ENCODE peak calls at places on chromosomes 6 and 20, in eight cellular contexts. One of them, this sample, is unnamed.

GRCh38 chr20:16222859-16223411 is 350.3 kb downstream of the KIF16B start:
- DNase-seq in SJSA1: no peak
- DNase-seq in astrocyte: no peak
- DNase-seq in transverse colon: no peak
- DNase-seq in cardiac muscle cell: no peak
- DNase-seq in HCT116: no peak
- DNase-seq in heart left ventricle: no peak
- DNase-seq in ovary: no peak
- DNase-seq in this sample: no peak

GRCh38 chr20:21509079-21509596 is 4.7 kb downstream of the NKX2-2 start:
- DNase-seq in SJSA1: peak; percentile 36
- DNase-seq in astrocyte: no peak
- DNase-seq in transverse colon: no peak
- DNase-seq in cardiac muscle cell: no peak
- DNase-seq in HCT116: no peak
- DNase-seq in heart left ventricle: no peak
- DNase-seq in ovary: no peak
- DNase-seq in this sample: no peak

GRCh38 chr6:45049188-45049843 is 278.8 kb upstream of the RUNX2 start:
- DNase-seq in SJSA1: no peak
- DNase-seq in astrocyte: no peak
- DNase-seq in transverse colon: no peak
- DNase-seq in cardiac muscle cell: no peak
- DNase-seq in HCT116: no peak
- DNase-seq in heart left ventricle: no peak
- DNase-seq in ovary: no peak
- DNase-seq in this sample: no peak

GRCh38 chr6:106501836-106502447 is 127.4 kb downstream of the RTN4IP1 start:
- DNase-seq in SJSA1: no peak
- DNase-seq in astrocyte: no peak
- DNase-seq in transverse colon: no peak
- DNase-seq in cardiac muscle cell: no peak
- DNase-seq in HCT116: no peak
- DNase-seq in heart left ventricle: no peak
- DNase-seq in ovary: no peak
- DNase-seq in this sample: no peak

GRCh38 chr20:14925286-14925685 is 587.9 kb upstream of the FLRT3 start:
- DNase-seq in SJSA1: no peak
- DNase-seq in astrocyte: peak; percentile 5
- DNase-seq in transverse colon: no peak
- DNase-seq in cardiac muscle cell: no peak
- DNase-seq in HCT116: no peak
- DNase-seq in heart left ventricle: no peak
- DNase-seq in ovary: no peak
- DNase-seq in this sample: no peak

GRCh38 chr20:58432190-58432954 is 43.3 kb downstream of the VAPB start:
- DNase-seq in SJSA1: no peak
- DNase-seq in astrocyte: no peak
- DNase-seq in transverse colon: no peak
- DNase-seq in cardiac muscle cell: no peak
- DNase-seq in HCT116: no peak
- DNase-seq in heart left ventricle: no peak
- DNase-seq in ovary: peak; percentile 35
- DNase-seq in this sample: no peak

GRCh38 chr6:40148882-40149573 is 214.8 kb upstream of the MOCS1 start:
- DNase-seq in SJSA1: no peak
- DNase-seq in astrocyte: no peak
- DNase-seq in transverse colon: no peak
- DNase-seq in cardiac muscle cell: no peak
- DNase-seq in HCT116: no peak
- DNase-seq in heart left ventricle: no peak
- DNase-seq in ovary: no peak
- DNase-seq in this sample: no peak

GRCh38 chr6:80269331-80269730 is 162.9 kb downstream of the BCKDHB start:
- DNase-seq in SJSA1: no peak
- DNase-seq in astrocyte: peak; percentile 12
- DNase-seq in transverse colon: no peak
- DNase-seq in cardiac muscle cell: no peak
- DNase-seq in HCT116: no peak
- DNase-seq in heart left ventricle: no peak
- DNase-seq in ovary: no peak
- DNase-seq in this sample: no peak

GRCh38 chr6:111721677-111722219 is 116.1 kb upstream of the TRAF3IP2 start:
- DNase-seq in SJSA1: no peak
- DNase-seq in astrocyte: no peak
- DNase-seq in transverse colon: no peak
- DNase-seq in cardiac muscle cell: no peak
- DNase-seq in HCT116: peak; percentile 13
- DNase-seq in heart left ventricle: peak; percentile 35
- DNase-seq in ovary: no peak
- DNase-seq in this sample: no peak

GRCh38 chr6:114312931-114313330 is 29.9 kb downstream of the HS3ST5 start:
- DNase-seq in SJSA1: no peak
- DNase-seq in astrocyte: no peak
- DNase-seq in transverse colon: no peak
- DNase-seq in cardiac muscle cell: no peak
- DNase-seq in HCT116: no peak
- DNase-seq in heart left ventricle: no peak
- DNase-seq in ovary: no peak
- DNase-seq in this sample: no peak

GRCh38 chr6:22071655-22072054 is 225.2 kb downstream of the PRL start:
- DNase-seq in SJSA1: no peak
- DNase-seq in astrocyte: peak; percentile 30
- DNase-seq in transverse colon: no peak
- DNase-seq in cardiac muscle cell: peak; percentile 71
- DNase-seq in HCT116: no peak
- DNase-seq in heart left ventricle: peak; percentile 57
- DNase-seq in ovary: peak; percentile 51
- DNase-seq in this sample: no peak

GRCh38 chr6:85751374-85752055 is 108.8 kb upstream of the SYNCRIP start:
- DNase-seq in SJSA1: no peak
- DNase-seq in astrocyte: no peak
- DNase-seq in transverse colon: peak; percentile 23
- DNase-seq in cardiac muscle cell: no peak
- DNase-seq in HCT116: no peak
- DNase-seq in heart left ventricle: no peak
- DNase-seq in ovary: no peak
- DNase-seq in this sample: no peak

GRCh38 chr6:100346203-100346602 is 118.5 kb downstream of the SIM1 start:
- DNase-seq in SJSA1: no peak
- DNase-seq in astrocyte: peak; percentile 57
- DNase-seq in transverse colon: no peak
- DNase-seq in cardiac muscle cell: no peak
- DNase-seq in HCT116: no peak
- DNase-seq in heart left ventricle: no peak
- DNase-seq in ovary: no peak
- DNase-seq in this sample: no peak

GRCh38 chr20:34693414-34693813 is 10.7 kb upstream of the TP53INP2 start:
- DNase-seq in SJSA1: no peak
- DNase-seq in astrocyte: no peak
- DNase-seq in transverse colon: no peak
- DNase-seq in cardiac muscle cell: peak; percentile 36
- DNase-seq in HCT116: no peak
- DNase-seq in heart left ventricle: no peak
- DNase-seq in ovary: no peak
- DNase-seq in this sample: no peak

GRCh38 chr6:147287869-147288271 is 83.7 kb downstream of the STXBP5 start:
- DNase-seq in SJSA1: peak; percentile 48
- DNase-seq in astrocyte: peak; percentile 62
- DNase-seq in transverse colon: no peak
- DNase-seq in cardiac muscle cell: no peak
- DNase-seq in HCT116: peak; percentile 8
- DNase-seq in heart left ventricle: no peak
- DNase-seq in ovary: no peak
- DNase-seq in this sample: peak; percentile 15

GRCh38 chr6:27007020-27007419 is 240.5 kb upstream of the PRSS16 start:
- DNase-seq in SJSA1: no peak
- DNase-seq in astrocyte: no peak
- DNase-seq in transverse colon: no peak
- DNase-seq in cardiac muscle cell: peak; percentile 34
- DNase-seq in HCT116: no peak
- DNase-seq in heart left ventricle: no peak
- DNase-seq in ovary: no peak
- DNase-seq in this sample: no peak

GRCh38 chr6:158805698-158806373 is 13.3 kb downstream of the EZR start:
- DNase-seq in SJSA1: no peak
- DNase-seq in astrocyte: no peak
- DNase-seq in transverse colon: peak; percentile 63
- DNase-seq in cardiac muscle cell: no peak
- DNase-seq in HCT116: no peak
- DNase-seq in heart left ventricle: no peak
- DNase-seq in ovary: no peak
- DNase-seq in this sample: no peak

GRCh38 chr6:158810149-158811095 is 8.7 kb downstream of the EZR start:
- DNase-seq in SJSA1: no peak
- DNase-seq in astrocyte: no peak
- DNase-seq in transverse colon: no peak
- DNase-seq in cardiac muscle cell: no peak
- DNase-seq in HCT116: no peak
- DNase-seq in heart left ventricle: no peak
- DNase-seq in ovary: no peak
- DNase-seq in this sample: no peak

GRCh38 chr6:158808442-158808833 is 10.7 kb downstream of the EZR start:
- DNase-seq in SJSA1: no peak
- DNase-seq in astrocyte: no peak
- DNase-seq in transverse colon: no peak
- DNase-seq in cardiac muscle cell: no peak
- DNase-seq in HCT116: no peak
- DNase-seq in heart left ventricle: no peak
- DNase-seq in ovary: no peak
- DNase-seq in this sample: no peak

GRCh38 chr6:158808918-158809678 is 10.1 kb downstream of the EZR start:
- DNase-seq in SJSA1: no peak
- DNase-seq in astrocyte: no peak
- DNase-seq in transverse colon: no peak
- DNase-seq in cardiac muscle cell: no peak
- DNase-seq in HCT116: no peak
- DNase-seq in heart left ventricle: no peak
- DNase-seq in ovary: no peak
- DNase-seq in this sample: no peak

GRCh38 chr6:158807515-158808441 is 11.4 kb downstream of the EZR start:
- DNase-seq in SJSA1: no peak
- DNase-seq in astrocyte: no peak
- DNase-seq in transverse colon: no peak
- DNase-seq in cardiac muscle cell: no peak
- DNase-seq in HCT116: no peak
- DNase-seq in heart left ventricle: no peak
- DNase-seq in ovary: no peak
- DNase-seq in this sample: no peak
- H3K36me3 ChIP-seq in SJSA1: peaks cover 63% of the 10 kb centered on the region
- H3K36me3 ChIP-seq in astrocyte: peaks cover 3% of the 10 kb centered on the region
- H3K36me3 ChIP-seq in transverse colon: no peaks in the 10 kb centered on the region
- H3K36me3 ChIP-seq in cardiac muscle cell: no peaks in the 10 kb centered on the region
- H3K36me3 ChIP-seq in HCT116: peaks cover 7% of the 10 kb centered on the region
- H3K36me3 ChIP-seq in heart left ventricle: peaks cover 12% of the 10 kb centered on the region
- H3K36me3 ChIP-seq in ovary: no peaks in the 10 kb centered on the region
- H3K36me3 ChIP-seq in this sample: peaks cover 3% of the 10 kb centered on the region

DNA sequence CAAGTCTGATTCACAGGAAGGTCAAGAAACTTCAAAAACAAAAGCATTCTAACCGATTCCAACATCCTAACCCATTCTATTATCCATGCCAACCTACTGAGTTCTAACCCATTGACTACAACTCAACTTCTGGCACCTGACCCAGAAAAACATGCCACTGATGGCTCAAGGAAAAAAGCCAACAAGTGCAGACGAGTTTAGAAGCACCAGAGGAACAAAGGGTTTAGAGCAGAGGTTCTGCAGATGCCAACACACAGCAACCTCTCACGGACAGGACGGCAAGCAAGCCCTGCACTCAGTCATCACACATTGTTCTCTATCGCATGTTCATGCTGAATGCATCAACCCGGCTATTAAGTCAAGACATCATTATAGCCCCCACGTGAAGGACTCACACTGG is 25.2 kb upstream of the MC3R start:
- DNase-seq in SJSA1: no peak
- DNase-seq in astrocyte: no peak
- DNase-seq in transverse colon: no peak
- DNase-seq in cardiac muscle cell: no peak
- DNase-seq in HCT116: no peak
- DNase-seq in heart left ventricle: no peak
- DNase-seq in ovary: no peak
- DNase-seq in this sample: no peak
- H3K9me3 ChIP-seq in SJSA1: no peaks in the 10 kb centered on the region
- H3K9me3 ChIP-seq in astrocyte: peaks cover 11% of the 10 kb centered on the region
- H3K9me3 ChIP-seq in transverse colon: no peaks in the 10 kb centered on the region
- H3K9me3 ChIP-seq in cardiac muscle cell: no peaks in the 10 kb centered on the region
- H3K9me3 ChIP-seq in HCT116: no peaks in the 10 kb centered on the region
- H3K9me3 ChIP-seq in heart left ventricle: peaks cover 7% of the 10 kb centered on the region
- H3K9me3 ChIP-seq in ovary: no peaks in the 10 kb centered on the region
- H3K9me3 ChIP-seq in this sample: no peaks in the 10 kb centered on the region

GRCh38 chr20:47262365-47263013 is 94.0 kb downstream of the ZMYND8 start:
- DNase-seq in SJSA1: no peak
- DNase-seq in astrocyte: no peak
- DNase-seq in transverse colon: no peak
- DNase-seq in cardiac muscle cell: no peak
- DNase-seq in HCT116: no peak
- DNase-seq in heart left ventricle: no peak
- DNase-seq in ovary: no peak
- DNase-seq in this sample: no peak
- H3K36me3 ChIP-seq in SJSA1: peaks cover 30% of the 10 kb centered on the region
- H3K36me3 ChIP-seq in astrocyte: peaks cover 16% of the 10 kb centered on the region
- H3K36me3 ChIP-seq in transverse colon: peaks cover 7% of the 10 kb centered on the region
- H3K36me3 ChIP-seq in cardiac muscle cell: peaks cover 24% of the 10 kb centered on the region
- H3K36me3 ChIP-seq in HCT116: peaks cover 20% of the 10 kb centered on the region
- H3K36me3 ChIP-seq in heart left ventricle: peaks cover 36% of the 10 kb centered on the region
- H3K36me3 ChIP-seq in ovary: no peaks in the 10 kb centered on the region
- H3K36me3 ChIP-seq in this sample: no peaks in the 10 kb centered on the region

DNA sequence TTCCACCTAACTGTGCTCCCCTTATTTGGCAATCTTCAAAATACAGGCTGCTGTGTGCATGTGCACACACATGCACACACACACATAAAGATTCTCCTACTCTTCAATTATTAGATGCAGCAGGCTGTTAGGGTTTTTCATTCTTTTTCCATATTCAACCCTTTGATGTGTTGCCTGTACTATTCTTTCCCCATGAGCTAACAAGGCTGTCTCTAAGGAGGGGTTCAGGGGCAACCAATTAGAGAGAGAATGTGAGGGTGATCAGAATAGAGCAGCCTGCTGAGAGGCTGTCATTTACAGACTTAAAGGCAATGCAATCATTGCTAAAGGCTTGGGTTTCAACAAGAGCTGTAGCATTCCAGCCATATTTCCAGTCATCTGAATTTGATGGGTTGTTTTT is 467.4 kb upstream of the ID4 start:
- DNase-seq in SJSA1: no peak
- DNase-seq in astrocyte: no peak
- DNase-seq in transverse colon: no peak
- DNase-seq in cardiac muscle cell: peak; percentile 24
- DNase-seq in HCT116: no peak
- DNase-seq in heart left ventricle: no peak
- DNase-seq in ovary: no peak
- DNase-seq in this sample: no peak
- H3K9me3 ChIP-seq in SJSA1: no peaks in the 10 kb centered on the region
- H3K9me3 ChIP-seq in astrocyte: no peaks in the 10 kb centered on the region
- H3K9me3 ChIP-seq in transverse colon: no peaks in the 10 kb centered on the region
- H3K9me3 ChIP-seq in cardiac muscle cell: no peaks in the 10 kb centered on the region
- H3K9me3 ChIP-seq in HCT116: no peaks in the 10 kb centered on the region
- H3K9me3 ChIP-seq in heart left ventricle: peaks cover 5% of the 10 kb centered on the region
- H3K9me3 ChIP-seq in ovary: no peaks in the 10 kb centered on the region
- H3K9me3 ChIP-seq in this sample: no peaks in the 10 kb centered on the region

GRCh38 chr20:37237656-37238055 is 24.0 kb downstream of the GHRH start:
- DNase-seq in SJSA1: no peak
- DNase-seq in astrocyte: no peak
- DNase-seq in transverse colon: no peak
- DNase-seq in cardiac muscle cell: no peak
- DNase-seq in HCT116: no peak
- DNase-seq in heart left ventricle: no peak
- DNase-seq in ovary: no peak
- DNase-seq in this sample: no peak
- H3K36me3 ChIP-seq in SJSA1: peaks cover 97% of the 10 kb centered on the region
- H3K36me3 ChIP-seq in astrocyte: peaks cover 71% of the 10 kb centered on the region
- H3K36me3 ChIP-seq in transverse colon: peaks cover 75% of the 10 kb centered on the region
- H3K36me3 ChIP-seq in cardiac muscle cell: peaks cover 67% of the 10 kb centered on the region
- H3K36me3 ChIP-seq in HCT116: peaks cover 76% of the 10 kb centered on the region
- H3K36me3 ChIP-seq in heart left ventricle: peaks cover 100% of the 10 kb centered on the region
- H3K36me3 ChIP-seq in ovary: no peaks in the 10 kb centered on the region
- H3K36me3 ChIP-seq in this sample: peaks cover 40% of the 10 kb centered on the region